ENCODE peak calls at places on chromosomes 6 and 20, in ten cellular contexts. X, A, I, K, T, O, J, P, D and W are unnamed samples.

GRCh38 chr6:41546866-41547798 is 951 bp downstream of the FOXP4 start:
- DNase-seq in J (peak), A (no peak), O (peak), K (no peak), D (peak), T (peak), X (peak), P (peak), I (peak), W (peak)

GRCh38 chr20:45833883-45834796 is 541 bp downstream of the SNX21 start:
- DNase-seq in I (peak), D (peak), K (no peak), P (peak), A (peak), O (peak), X (peak), T (peak), J (peak), W (peak)

GRCh38 chr6:142746524-142746923 is 198.5 kb downstream of the HIVEP2 start:
- DNase-seq in O (no peak), D (peak), K (no peak), T (no peak), A (peak), J (peak), I (peak), P (no peak), X (no peak), W (peak)

GRCh38 chr6:21873562-21873961 is 280.0 kb downstream of the SOX4 start:
- DNase-seq in O (peak), D (peak), T (no peak), J (peak), X (no peak), A (no peak), K (peak), P (peak), I (no peak), W (no peak)

GRCh38 chr6:46453221-46453620 is 38.0 kb downstream of the RCAN2 start:
- DNase-seq in O (no peak), P (peak), D (peak), A (no peak), I (no peak), T (no peak), J (peak), K (no peak), X (no peak), W (no peak)

GRCh38 chr6:71205336-71205956 is 83.2 kb upstream of the OGFRL1 start:
- DNase-seq in D (no peak), P (peak), O (no peak), I (no peak), T (no peak), J (peak), X (no peak), A (no peak), K (peak), W (no peak)

GRCh38 chr20:59047938-59048680 is 5.5 kb upstream of the PRELID3B start:
- DNase-seq in P (peak), D (peak), K (peak), X (no peak), O (no peak), I (no peak), T (no peak), J (peak), A (no peak), W (peak)

GRCh38 chr20:64093013-64093503 is 8.9 kb upstream of the LKAAEAR1 start:
- DNase-seq in J (no peak), I (no peak), K (no peak), X (no peak), O (no peak), T (no peak), D (no peak), A (no peak), P (no peak), W (no peak)

GRCh38 chr20:45111799-45112471 is 3.0 kb downstream of the WFDC5 start:
- DNase-seq in P (no peak), X (peak), D (no peak), T (no peak), A (peak), O (no peak), J (no peak), K (no peak), I (peak), W (peak)

GRCh38 chr6:116847234-116847633 is 18.4 kb upstream of the GPRC6A start:
- DNase-seq in X (no peak), P (peak), A (no peak), K (peak), O (no peak), I (peak), D (peak), J (peak), T (no peak), W (no peak)

GRCh38 chr6:142400495-142400894 is 98.7 kb downstream of the ADGRG6 start:
- DNase-seq in O (no peak), A (no peak), P (no peak), T (no peak), D (peak), K (peak), X (no peak), J (peak), I (no peak), W (no peak)

GRCh38 chr6:133855599-133855972 is 33.3 kb upstream of the TCF21 start:
- DNase-seq in J (peak), P (no peak), I (no peak), K (peak), A (no peak), O (no peak), D (peak), X (no peak), T (no peak), W (no peak)

GRCh38 chr20:58169441-58169840 is 59.0 kb downstream of the ANKRD60 start:
- DNase-seq in D (peak), T (no peak), J (peak), A (no peak), K (no peak), X (no peak), O (no peak), P (peak), I (no peak), W (no peak)

GRCh38 chr6:39897699-39898098 is 36.6 kb downstream of the MOCS1 start:
- DNase-seq in T (no peak), I (no peak), J (no peak), P (no peak), X (no peak), A (no peak), D (no peak), K (no peak), O (no peak), W (no peak)

GRCh38 chr6:142945071-142945445 is at the start of gene HIVEP2:
- DNase-seq in K (peak), J (peak), P (peak), I (peak), D (peak), O (peak), A (peak), X (peak), T (peak), W (peak)

GRCh38 chr6:7058250-7058923 is 49.4 kb upstream of the RREB1 start:
- DNase-seq in J (peak), D (peak), X (no peak), I (no peak), K (peak), A (no peak), P (peak), T (no peak), O (no peak), W (peak)

GRCh38 chr6:56036911-56037310 is 161.5 kb upstream of the BMP5 start:
- DNase-seq in P (no peak), X (no peak), A (no peak), I (no peak), D (no peak), T (no peak), K (no peak), O (no peak), J (no peak), W (no peak)

GRCh38 chr20:40844285-40844684 is 155.2 kb upstream of the MAFB start:
- DNase-seq in K (no peak), A (no peak), X (no peak), J (no peak), I (no peak), D (no peak), T (no peak), P (no peak), O (no peak), W (no peak)

GRCh38 chr20:57869291-57869950 is 159.6 kb upstream of the PMEPA1 start:
- DNase-seq in J (no peak), X (no peak), O (no peak), P (no peak), T (no peak), D (no peak), I (no peak), K (no peak), A (no peak), W (no peak)

GRCh38 chr6:1618305-1619105 is 8.8 kb downstream of the FOXC1 start:
- DNase-seq in T (no peak), K (no peak), P (no peak), D (peak), X (no peak), A (no peak), I (no peak), J (no peak), O (no peak), W (no peak)

GRCh38 chr6:110232456-110232855 is 52.2 kb downstream of the CDC40 start:
- DNase-seq in P (peak), K (no peak), A (no peak), I (no peak), X (no peak), T (no peak), D (peak), O (no peak), J (no peak), W (no peak)

GRCh38 chr6:34205466-34205865 is 31.2 kb upstream of the HMGA1 start:
- DNase-seq in K (peak), X (no peak), T (no peak), A (no peak), J (no peak), D (no peak), P (no peak), O (no peak), I (no peak), W (peak)

GRCh38 chr20:34045294-34045693 is 51.6 kb downstream of the RALY start:
- DNase-seq in O (peak), P (no peak), I (no peak), A (no peak), K (no peak), X (no peak), J (no peak), T (no peak), D (peak), W (no peak)

GRCh38 chr6:19327246-19327645 is 509.9 kb upstream of the ID4 start:
- DNase-seq in A (no peak), K (peak), D (peak), I (no peak), T (no peak), X (no peak), J (no peak), P (peak), O (no peak), W (no peak)

GRCh38 chr20:52312131-52312729 is 120.7 kb upstream of the ZFP64 start:
- DNase-seq in O (peak), T (no peak), A (peak), P (peak), D (peak), K (peak), I (peak), X (no peak), J (peak), W (peak)

GRCh38 chr6:3364391-3364790 is 92.5 kb downstream of the SLC22A23 start:
- DNase-seq in A (no peak), J (no peak), O (no peak), I (no peak), K (no peak), P (no peak), X (no peak), D (no peak), T (no peak), W (no peak)
- TF ChIP-seq CTCF in A (no peak), J (no peak), O (no peak), I (no peak), K (no peak), P (no peak), X (no peak), D (no peak), T (no peak), W (no peak)

GRCh38 chr6:155341130-155341828 is 27.0 kb upstream of the TFB1M start:
- DNase-seq in T (no peak), X (no peak), J (peak), D (peak), I (peak), A (no peak), P (peak), O (no peak), K (peak), W (no peak)

GRCh38 chr6:155344341-155345006 is 30.2 kb upstream of the TFB1M start:
- DNase-seq in J (no peak), P (no peak), O (no peak), T (no peak), A (no peak), X (no peak), K (no peak), I (no peak), D (no peak), W (no peak)

GRCh38 chr6:155335265-155335664 is 21.0 kb upstream of the TFB1M start:
- DNase-seq in T (no peak), O (no peak), P (no peak), K (no peak), I (no peak), J (no peak), D (no peak), A (no peak), X (no peak), W (no peak)

DNA sequence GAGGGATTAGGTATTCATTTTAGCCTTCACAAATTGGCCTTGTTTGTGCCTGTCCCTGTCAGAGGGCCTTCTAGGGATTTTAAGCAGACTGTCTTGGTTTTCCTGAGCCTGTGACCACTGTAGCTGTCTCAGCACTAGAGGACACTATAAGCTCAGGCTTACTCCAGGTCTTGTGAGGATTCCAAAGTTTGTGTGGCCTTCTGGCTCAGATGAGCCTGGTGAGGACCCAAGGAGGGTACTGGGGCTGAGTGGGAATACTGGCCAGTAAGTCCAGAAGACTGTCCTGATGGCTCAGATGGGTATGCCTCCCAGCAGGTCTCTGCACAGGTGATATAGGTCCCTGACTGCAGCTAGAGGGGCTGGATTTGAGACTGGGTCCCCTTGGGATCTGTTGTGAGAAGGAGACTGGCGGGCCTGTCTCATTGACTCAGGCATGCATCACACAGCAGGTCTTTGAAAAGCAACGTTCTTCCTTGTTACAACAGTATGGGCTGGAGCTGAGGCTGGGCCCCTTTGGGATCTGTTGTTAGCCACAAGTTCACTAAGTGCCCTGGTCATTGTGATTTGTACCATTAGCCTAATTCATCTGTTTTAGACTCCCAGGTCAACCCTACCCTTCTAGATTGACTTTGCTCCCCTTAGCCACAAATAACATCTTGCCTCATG is 26.3 kb upstream of the TFB1M start:
- DNase-seq in A (no peak), X (no peak), K (peak), P (peak), J (peak), O (no peak), D (peak), I (peak), T (no peak), W (no peak)
- TF ChIP-seq CTCF in A (no peak), X (no peak), K (peak), P (peak), J (peak), O (no peak), D (peak), I (peak), T (no peak), W (no peak)

DNA sequence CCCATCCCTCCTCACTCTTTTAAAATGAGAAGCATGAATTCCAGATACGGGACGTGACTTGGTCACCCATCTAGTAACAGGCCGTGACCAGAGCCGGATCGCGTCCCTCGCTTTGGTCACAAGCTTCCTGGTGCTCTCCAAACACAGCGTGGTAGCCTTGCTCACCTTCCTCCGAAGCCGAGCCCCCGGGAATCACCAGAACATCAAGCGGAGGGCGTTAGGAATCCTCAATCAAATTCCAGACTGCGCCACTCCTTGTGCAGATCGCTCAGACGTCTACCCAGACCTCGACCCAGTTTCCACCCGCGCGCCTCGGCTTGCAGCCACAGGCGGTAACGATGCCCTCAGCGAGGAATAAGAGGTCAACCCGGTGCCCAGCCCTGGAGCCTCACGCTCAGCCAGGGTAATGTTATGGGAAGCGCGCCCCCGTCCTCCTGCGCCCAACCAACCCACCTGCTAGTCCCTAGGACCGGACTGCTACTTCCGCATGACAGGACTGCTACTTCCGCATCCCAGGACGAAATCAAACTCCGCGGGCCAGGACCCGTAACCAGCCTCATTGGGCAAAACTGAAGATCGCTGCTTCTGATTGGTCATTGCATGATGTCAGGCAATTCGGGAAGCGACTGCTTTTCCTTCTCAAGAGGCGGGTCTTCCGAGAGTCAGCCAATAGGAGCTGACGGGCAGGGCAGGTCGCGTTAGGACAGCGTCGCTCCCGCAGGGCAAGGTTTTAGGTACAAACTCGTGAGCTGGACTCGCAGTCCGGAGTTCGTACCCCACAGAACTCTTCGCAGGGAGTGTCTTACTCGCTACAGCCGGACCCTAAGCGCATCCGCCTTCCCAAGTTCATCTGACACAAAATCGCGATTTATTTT is at the start of gene MTFR2:
- DNase-seq in J (peak), X (peak), A (peak), K (peak), I (peak), T (peak), O (peak), P (peak), D (peak), W (peak)
- TF ChIP-seq CTCF in J (no peak), X (no peak), A (no peak), K (no peak), I (no peak), T (no peak), O (no peak), P (no peak), D (no peak), W (no peak)

GRCh38 chr6:131262060-131262459 is 126.8 kb downstream of the AKAP7 start:
- DNase-seq in I (no peak), X (no peak), P (no peak), T (no peak), K (no peak), A (no peak), O (no peak), D (no peak), J (no peak), W (no peak)
- TF ChIP-seq CTCF in I (no peak), X (no peak), P (no peak), T (no peak), K (no peak), A (no peak), O (no peak), D (peak), J (peak), W (no peak)

DNA sequence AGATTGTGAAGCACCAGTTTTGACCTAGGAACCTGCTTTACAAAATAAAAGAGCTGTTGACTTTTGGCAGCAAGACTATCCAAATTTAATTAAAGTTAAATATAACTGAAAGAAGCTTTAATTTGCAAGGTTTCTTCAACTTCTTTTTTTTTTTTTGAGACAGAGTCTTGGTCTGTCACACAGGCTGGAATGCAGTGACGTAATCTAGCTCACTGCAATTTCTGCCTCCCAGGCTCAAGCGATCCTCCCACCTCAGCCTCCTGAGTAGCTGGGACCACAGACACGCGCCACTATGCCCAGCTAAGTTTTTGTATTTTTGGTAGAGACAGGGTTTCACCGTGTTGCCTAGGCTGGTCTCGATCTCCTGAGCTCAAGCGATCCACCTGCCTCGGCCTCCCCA is 13.7 kb upstream of the CSE1L start:
- DNase-seq in X (no peak), A (no peak), D (no peak), P (no peak), K (no peak), J (no peak), T (no peak), O (no peak), I (no peak), W (no peak)
- TF ChIP-seq CTCF in X (no peak), A (no peak), D (no peak), P (no peak), K (no peak), J (no peak), T (no peak), O (no peak), I (no peak), W (no peak)

DNA sequence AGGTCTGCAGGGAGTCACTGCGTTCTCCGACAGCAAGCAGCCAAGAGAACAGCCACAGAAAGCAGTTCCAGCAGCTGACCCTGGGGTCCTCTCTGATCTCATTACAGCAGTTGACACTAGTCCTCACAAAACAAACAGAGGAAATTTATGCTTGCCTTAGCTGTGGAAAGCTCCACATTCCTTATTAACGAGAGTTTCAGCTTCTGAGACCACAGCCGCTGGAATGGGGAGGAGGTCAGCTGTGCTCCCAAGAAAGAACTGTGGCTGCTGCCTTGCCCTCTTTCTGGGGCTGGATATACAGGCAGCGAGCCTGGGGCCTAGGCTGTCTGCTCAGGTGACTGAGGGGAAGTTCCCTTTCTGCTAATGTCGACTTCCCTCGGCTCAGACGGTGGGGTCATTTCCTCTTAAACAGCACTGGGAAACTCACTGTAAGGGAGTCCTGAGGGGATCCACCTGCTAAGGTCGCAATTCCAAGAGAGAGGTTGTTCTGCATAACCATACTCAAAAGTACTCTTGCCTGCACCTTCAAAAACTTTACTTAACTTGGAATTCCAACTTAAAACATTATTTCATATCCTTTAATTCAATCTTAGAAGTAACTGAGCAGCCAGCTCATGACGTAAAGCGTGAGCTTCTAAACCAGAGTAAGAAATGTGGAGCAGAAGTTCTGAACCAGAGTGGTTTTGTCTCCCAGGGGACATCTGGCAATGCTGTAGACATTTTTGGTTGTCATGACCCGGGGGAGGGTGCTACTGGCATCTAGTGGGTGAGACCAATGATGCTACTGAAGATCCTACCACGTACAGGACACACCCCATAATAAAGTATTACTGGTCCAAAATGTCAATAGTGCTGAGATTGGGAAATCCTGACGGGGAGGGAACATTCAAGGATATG is 80.3 kb downstream of the BACH2 start:
- DNase-seq in A (peak), O (no peak), D (no peak), T (peak), I (peak), X (no peak), P (peak), J (peak), K (no peak), W (peak)
- TF ChIP-seq CTCF in A (no peak), O (no peak), D (no peak), T (no peak), I (no peak), X (no peak), P (no peak), J (no peak), K (no peak), W (no peak)